ENCODE peak calls at places on chromosomes 7 and 10, in nine cellular contexts. One of them, this sample, is unnamed.

GRCh38 chr10:86363184-86363832 is 3.3 kb downstream of the GRID1 start:
- DNase-seq in iris pigment epithelial cell: peak
- DNase-seq in posterior cingulate gyrus: peak
- DNase-seq in germinal center: peak
- DNase-seq in Calu3: peak
- DNase-seq in A673: no peak
- DNase-seq in endothelial cell: peak
- DNase-seq in pons: no peak
- DNase-seq in endothelial cell of umbilical vein: no peak
- DNase-seq in this sample: no peak

GRCh38 chr7:131302876-131303707 is 24.6 kb upstream of the MKLN1 start:
- DNase-seq in iris pigment epithelial cell: peak
- DNase-seq in posterior cingulate gyrus: peak
- DNase-seq in germinal center: no peak
- DNase-seq in Calu3: peak
- DNase-seq in A673: no peak
- DNase-seq in endothelial cell: peak
- DNase-seq in pons: peak
- DNase-seq in endothelial cell of umbilical vein: peak
- DNase-seq in this sample: no peak

GRCh38 chr10:67837519-67838314 is at the start of gene DNAJC12:
- DNase-seq in iris pigment epithelial cell: peak
- DNase-seq in posterior cingulate gyrus: no peak
- DNase-seq in germinal center: peak
- DNase-seq in Calu3: no peak
- DNase-seq in A673: peak
- DNase-seq in endothelial cell: no peak
- DNase-seq in pons: peak
- DNase-seq in endothelial cell of umbilical vein: peak
- DNase-seq in this sample: no peak

GRCh38 chr10:44804661-44805060 is 106.5 kb upstream of the TMEM72 start:
- DNase-seq in iris pigment epithelial cell: peak
- DNase-seq in posterior cingulate gyrus: no peak
- DNase-seq in germinal center: no peak
- DNase-seq in Calu3: no peak
- DNase-seq in A673: no peak
- DNase-seq in endothelial cell: no peak
- DNase-seq in pons: no peak
- DNase-seq in endothelial cell of umbilical vein: no peak
- DNase-seq in this sample: no peak

GRCh38 chr10:49761789-49762565 is at the start of gene OGDHL:
- DNase-seq in iris pigment epithelial cell: peak
- DNase-seq in posterior cingulate gyrus: peak
- DNase-seq in germinal center: peak
- DNase-seq in Calu3: peak
- DNase-seq in A673: peak
- DNase-seq in endothelial cell: peak
- DNase-seq in pons: peak
- DNase-seq in endothelial cell of umbilical vein: peak
- DNase-seq in this sample: no peak

GRCh38 chr10:72086466-72087391 is 1.6 kb downstream of the SPOCK2 start:
- DNase-seq in iris pigment epithelial cell: no peak
- DNase-seq in posterior cingulate gyrus: no peak
- DNase-seq in germinal center: peak
- DNase-seq in Calu3: peak
- DNase-seq in A673: no peak
- DNase-seq in endothelial cell: no peak
- DNase-seq in pons: no peak
- DNase-seq in endothelial cell of umbilical vein: no peak
- DNase-seq in this sample: peak

GRCh38 chr7:153193144-153193595 is 433.6 kb downstream of the ACTR3B start:
- DNase-seq in iris pigment epithelial cell: no peak
- DNase-seq in posterior cingulate gyrus: peak
- DNase-seq in germinal center: peak
- DNase-seq in Calu3: no peak
- DNase-seq in A673: peak
- DNase-seq in endothelial cell: peak
- DNase-seq in pons: peak
- DNase-seq in endothelial cell of umbilical vein: no peak
- DNase-seq in this sample: no peak

GRCh38 chr7:128459394-128459878 is 3.8 kb downstream of the HILPDA start:
- DNase-seq in iris pigment epithelial cell: peak
- DNase-seq in posterior cingulate gyrus: peak
- DNase-seq in germinal center: peak
- DNase-seq in Calu3: peak
- DNase-seq in A673: peak
- DNase-seq in endothelial cell: peak
- DNase-seq in pons: peak
- DNase-seq in endothelial cell of umbilical vein: peak
- DNase-seq in this sample: peak

GRCh38 chr7:36128448-36129047 is 24.5 kb upstream of the EEPD1 start:
- DNase-seq in iris pigment epithelial cell: peak
- DNase-seq in posterior cingulate gyrus: peak
- DNase-seq in germinal center: peak
- DNase-seq in Calu3: peak
- DNase-seq in A673: peak
- DNase-seq in endothelial cell: no peak
- DNase-seq in pons: peak
- DNase-seq in endothelial cell of umbilical vein: peak
- DNase-seq in this sample: no peak

GRCh38 chr7:80661729-80662128 is 23.3 kb downstream of the CD36 start:
- DNase-seq in iris pigment epithelial cell: peak
- DNase-seq in posterior cingulate gyrus: no peak
- DNase-seq in germinal center: no peak
- DNase-seq in Calu3: no peak
- DNase-seq in A673: peak
- DNase-seq in endothelial cell: no peak
- DNase-seq in pons: no peak
- DNase-seq in endothelial cell of umbilical vein: no peak
- DNase-seq in this sample: no peak

GRCh38 chr7:31408120-31408729 is 67.7 kb upstream of the NEUROD6 start:
- DNase-seq in iris pigment epithelial cell: peak
- DNase-seq in posterior cingulate gyrus: no peak
- DNase-seq in germinal center: no peak
- DNase-seq in Calu3: peak
- DNase-seq in A673: peak
- DNase-seq in endothelial cell: no peak
- DNase-seq in pons: no peak
- DNase-seq in endothelial cell of umbilical vein: no peak
- DNase-seq in this sample: no peak